ENCODE peak calls at places on chromosomes 1 and 21, in eight cellular contexts. Y is neural progenitor cell, G is GM23248, B is HCT116, T is OCI-LY7, M is hepatocyte, H is SK-N-SH, V is PC-3. J is an unnamed sample. For H3K79me2, the result is how much of the 10 kb centered on the place peaks cover.

GRCh38 chr21:26389971-26390641 is 183.0 kb downstream of the CYYR1 start:
- DNase-seq in V (peak), T (no peak), H (no peak), G (peak), B (peak), Y (no peak), M (no peak), J (peak)

GRCh38 chr1:21495225-21495820 is 13.9 kb upstream of the ALPL start:
- DNase-seq in V (no peak), T (no peak), H (no peak), M (no peak), B (no peak), Y (no peak), G (no peak), J (no peak)

GRCh38 chr1:239888639-239889038 is 203.0 kb upstream of the FMN2 start:
- DNase-seq in B (no peak), T (no peak), H (no peak), M (no peak), V (no peak), Y (no peak), G (no peak), J (no peak)

GRCh38 chr21:15653710-15654109 is 76.1 kb upstream of the USP25 start:
- DNase-seq in Y (no peak), H (peak), B (no peak), M (no peak), V (no peak), T (no peak), G (no peak), J (no peak)

GRCh38 chr1:203381151-203381751 is 30.3 kb upstream of the FMOD start:
- DNase-seq in Y (no peak), B (no peak), M (no peak), V (no peak), H (no peak), G (no peak), T (peak), J (peak)

GRCh38 chr1:241738710-241739109 is 86.6 kb downstream of the WDR64 start:
- DNase-seq in H (no peak), B (no peak), G (no peak), Y (no peak), V (no peak), T (no peak), M (no peak), J (no peak)

GRCh38 chr1:210264521-210265380 is 32.2 kb downstream of the SERTAD4 start:
- DNase-seq in V (no peak), Y (no peak), H (peak), T (no peak), B (no peak), M (peak), G (peak), J (no peak)

GRCh38 chr1:161710562-161710961 is 3.5 kb downstream of the FCRLA start:
- DNase-seq in B (no peak), V (no peak), H (no peak), M (no peak), G (no peak), T (peak), Y (no peak), J (no peak)

GRCh38 chr21:45445369-45445768 is 40.4 kb downstream of the COL18A1 start:
- DNase-seq in B (no peak), V (no peak), G (no peak), Y (no peak), M (no peak), T (no peak), H (no peak), J (no peak)

GRCh38 chr1:6401673-6402072 is 8.1 kb upstream of the ACOT7 start:
- DNase-seq in V (peak), B (no peak), Y (no peak), H (no peak), G (peak), T (no peak), M (no peak), J (no peak)

GRCh38 chr1:52913014-52913413 is 8.5 kb downstream of the ECHDC2 start:
- DNase-seq in V (no peak), B (no peak), T (no peak), Y (no peak), H (no peak), M (no peak), G (no peak), J (no peak)

GRCh38 chr1:48676376-48676775 is 100.3 kb downstream of the BEND5 start:
- DNase-seq in T (no peak), Y (no peak), V (peak), H (no peak), G (no peak), M (no peak), B (no peak), J (no peak)

GRCh38 chr1:27336756-27337155 is 5.1 kb upstream of the SYTL1 start:
- DNase-seq in G (no peak), H (no peak), Y (no peak), B (no peak), T (no peak), V (no peak), M (no peak), J (no peak)

GRCh38 chr1:244291867-244292180 is 159.9 kb downstream of the ADSS2 start:
- DNase-seq in Y (no peak), M (no peak), G (no peak), B (no peak), T (no peak), V (no peak), H (no peak), J (no peak)

GRCh38 chr1:180982424-180982823 is 40.2 kb downstream of the STX6 start:
- DNase-seq in T (no peak), B (no peak), G (no peak), H (no peak), Y (no peak), V (no peak), M (no peak), J (no peak)

GRCh38 chr1:111598534-111598933 is 21.1 kb upstream of the RAP1A start:
- DNase-seq in T (no peak), V (no peak), G (no peak), Y (no peak), B (no peak), H (no peak), M (no peak), J (no peak)

GRCh38 chr1:46002751-46003150 is 129.7 kb downstream of the PIK3R3 start:
- DNase-seq in T (no peak), Y (no peak), V (no peak), G (no peak), M (no peak), H (no peak), B (no peak), J (no peak)

GRCh38 chr1:9306006-9306405 is 13.3 kb downstream of the SPSB1 start:
- DNase-seq in T (no peak), M (no peak), B (no peak), H (no peak), Y (no peak), V (no peak), G (no peak), J (no peak)

GRCh38 chr1:93322349-93322748 is 23.4 kb upstream of the DR1 start:
- DNase-seq in G (no peak), M (no peak), B (no peak), T (no peak), Y (no peak), V (peak), H (no peak), J (no peak)

GRCh38 chr21:38863843-38864363 is 58.2 kb downstream of the ETS2 start:
- DNase-seq in V (no peak), B (no peak), H (no peak), T (no peak), M (no peak), G (no peak), Y (no peak), J (no peak)

GRCh38 chr1:47708658-47709301 is 270.9 kb downstream of the FOXD2 start:
- DNase-seq in Y (peak), B (no peak), V (no peak), T (no peak), M (peak), G (peak), H (peak), J (no peak)

GRCh38 chr1:31102501-31102950 is 37.0 kb upstream of the PUM1 start:
- DNase-seq in T (no peak), G (peak), H (peak), Y (no peak), M (peak), B (no peak), V (peak), J (no peak)

GRCh38 chr1:19322481-19322880 is 10.4 kb downstream of the SLC66A1 start:
- DNase-seq in M (no peak), B (no peak), G (no peak), V (no peak), Y (no peak), H (no peak), T (no peak), J (no peak)

GRCh38 chr1:19333587-19334354 is 21.6 kb downstream of the SLC66A1 start:
- DNase-seq in T (no peak), Y (no peak), G (peak), H (no peak), V (peak), M (no peak), B (no peak), J (no peak)

GRCh38 chr1:17903386-17903785 is 148.3 kb downstream of the ACTL8 start:
- DNase-seq in Y (no peak), M (no peak), G (no peak), V (no peak), B (no peak), T (no peak), H (no peak), J (no peak)

GRCh38 chr1:82625562-82625961 is 824.8 kb downstream of the ADGRL2 start:
- DNase-seq in B (no peak), H (no peak), M (no peak), V (no peak), Y (no peak), G (no peak), T (peak), J (no peak)

GRCh38 chr21:28421716-28422480 is 570.8 kb downstream of the LTN1 start:
- DNase-seq in B (no peak), H (no peak), V (peak), T (no peak), M (no peak), G (peak), Y (no peak), J (no peak)

GRCh38 chr1:20184481-20184900 is 1.4 kb upstream of the UBXN10 start:
- DNase-seq in G (no peak), M (peak), Y (no peak), B (no peak), T (no peak), V (no peak), H (no peak), J (no peak)

GRCh38 chr1:103107696-103108524 is at the start of gene COL11A1:
- DNase-seq in M (peak), T (no peak), V (no peak), B (no peak), Y (peak), H (peak), G (no peak), J (no peak)

GRCh38 chr1:3417954-3418353 is 36.5 kb upstream of the ARHGEF16 start:
- DNase-seq in B (no peak), Y (no peak), G (no peak), H (no peak), V (no peak), T (no peak), M (peak), J (no peak)

GRCh38 chr1:22452401-22452963 is 831 bp downstream of the ZBTB40 start:
- DNase-seq in G (peak), M (peak), Y (no peak), H (no peak), T (peak), V (peak), B (no peak), J (peak)

GRCh38 chr1:101165944-101166343 is 70.9 kb upstream of the S1PR1 start:
- DNase-seq in Y (peak), V (no peak), H (no peak), G (no peak), T (no peak), B (no peak), M (no peak), J (no peak)

GRCh38 chr21:45537746-45538291 is 4.4 kb downstream of the SLC19A1 start:
- DNase-seq in T (no peak), Y (no peak), H (no peak), M (no peak), V (no peak), G (no peak), B (no peak), J (no peak)

GRCh38 chr21:15446193-15446592 is 283.6 kb upstream of the USP25 start:
- DNase-seq in Y (no peak), B (no peak), H (no peak), T (no peak), G (no peak), V (no peak), M (no peak), J (no peak)

GRCh38 chr1:64847666-64848065 is 102.8 kb downstream of the RAVER2 start:
- DNase-seq in M (no peak), Y (no peak), V (no peak), G (no peak), T (no peak), H (no peak), B (no peak), J (no peak)

GRCh38 chr1:226733309-226733708 is 5.8 kb downstream of the ITPKB start:
- DNase-seq in B (no peak), Y (no peak), M (no peak), V (no peak), G (no peak), T (no peak), H (no peak), J (no peak)
- H3K79me2 ChIP-seq in B (under half), Y (under half), M (under half), V (half or more), G (under half), T (half or more), H (under half), J (half or more)

GRCh38 chr1:98256700-98257099 is 335.9 kb upstream of the DPYD start:
- DNase-seq in B (no peak), M (no peak), H (no peak), G (no peak), Y (no peak), T (no peak), V (no peak), J (no peak)
- TF ChIP-seq EZH2phosphoT487 in B (no peak), M (no peak), H (no peak), G (no peak), Y (no peak), T (no peak), V (no peak), J (no peak)

GRCh38 chr1:201294876-201295275 is 11.6 kb downstream of the PKP1 start:
- DNase-seq in M (no peak), V (no peak), H (no peak), T (no peak), G (no peak), Y (peak), B (no peak), J (no peak)
- H3K79me2 ChIP-seq in M (under half), V (half or more), H (under half), T (under half), G (under half), Y (under half), B (under half), J (under half)

GRCh38 chr1:119340861-119341261 is 27.7 kb upstream of the HAO2 start:
- DNase-seq in B (no peak), G (no peak), H (no peak), T (no peak), Y (no peak), V (no peak), M (no peak), J (no peak)
- TF ChIP-seq EZH2phosphoT487 in B (no peak), G (no peak), H (no peak), T (no peak), Y (no peak), V (no peak), M (no peak), J (no peak)

GRCh38 chr1:24415334-24415909 is at the start of gene NIPAL3:
- DNase-seq in H (peak), T (peak), Y (peak), G (peak), V (peak), B (peak), M (peak), J (peak)

GRCh38 chr1:24413350-24414163 is at the start of gene STPG1:
- DNase-seq in H (peak), M (peak), B (peak), T (peak), Y (peak), V (peak), G (peak), J (peak)

GRCh38 chr1:24416666-24417391 is 1.2 kb downstream of the NIPAL3 start:
- DNase-seq in Y (no peak), B (no peak), H (no peak), G (peak), T (peak), M (peak), V (peak), J (peak)

GRCh38 chr1:24415910-24416665 is 486 bp downstream of the NIPAL3 start:
- DNase-seq in Y (peak), H (peak), B (no peak), G (peak), V (peak), T (no peak), M (peak), J (peak)

DNA sequence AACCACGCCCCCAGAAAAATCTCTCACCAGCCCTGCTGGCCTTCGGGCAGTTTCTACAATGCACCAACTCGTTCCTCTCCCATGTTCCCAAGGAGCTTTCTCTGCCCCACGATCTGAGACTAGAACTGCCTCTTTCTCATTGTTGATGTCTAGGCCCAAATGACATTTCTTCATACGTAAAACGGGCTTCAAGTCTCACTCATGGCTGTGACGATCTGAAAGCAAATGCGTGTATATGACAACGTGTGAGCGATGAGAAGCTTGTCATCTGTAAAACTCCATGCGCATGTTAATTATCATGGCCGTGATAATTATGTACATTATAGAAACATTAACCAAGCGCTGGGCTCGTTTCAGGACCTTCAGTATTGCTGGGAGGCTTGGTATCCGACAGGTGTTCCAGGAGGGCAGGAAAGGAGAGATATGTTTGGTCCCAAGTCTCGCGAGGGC is 693 bp upstream of the NIPAL3 start:
- DNase-seq in Y (no peak), B (no peak), M (no peak), V (no peak), H (no peak), T (no peak), G (peak), J (no peak)
- H3K79me2 ChIP-seq in Y (under half), B (under half), M (under half), V (half or more), H (under half), T (under half), G (under half), J (under half)

GRCh38 chr1:43858324-43858723 is 75.3 kb upstream of the ARTN start:
- DNase-seq in G (peak), Y (peak), T (no peak), B (no peak), H (peak), M (peak), V (peak), J (peak)
- TF ChIP-seq EZH2phosphoT487 in G (no peak), Y (no peak), T (no peak), B (no peak), H (no peak), M (no peak), V (no peak), J (no peak)